ENCODE peak calls at places on chromosomes 13 and 19, in eight cellular contexts. One of them, this sample, is unnamed.

GRCh38 chr19:4297901-4298771 is 4.1 kb downstream of the TMIGD2 start:
- DNase-seq in right lobe of liver: no peak
- DNase-seq in tibial artery: no peak
- DNase-seq in Caco-2: no peak
- DNase-seq in fibroblast of lung: no peak
- DNase-seq in Peyer's patch: no peak
- DNase-seq in thoracic aorta: no peak
- DNase-seq in stomach: no peak
- DNase-seq in this sample: no peak

GRCh38 chr13:75258159-75258782 is 223.7 kb downstream of the TBC1D4 start:
- DNase-seq in thoracic aorta: no peak
- DNase-seq in Caco-2: no peak
- DNase-seq in tibial artery: no peak
- DNase-seq in right lobe of liver: no peak
- DNase-seq in fibroblast of lung: peak; percentile 68
- DNase-seq in stomach: no peak
- DNase-seq in Peyer's patch: no peak
- DNase-seq in this sample: no peak

GRCh38 chr13:97849305-97849704 is 104.2 kb upstream of the IPO5 start:
- DNase-seq in right lobe of liver: no peak
- DNase-seq in thoracic aorta: no peak
- DNase-seq in Caco-2: no peak
- DNase-seq in Peyer's patch: no peak
- DNase-seq in stomach: no peak
- DNase-seq in fibroblast of lung: peak; percentile 37
- DNase-seq in tibial artery: no peak
- DNase-seq in this sample: no peak

GRCh38 chr19:13830761-13831481 is 35.7 kb downstream of the ZSWIM4 start:
- DNase-seq in stomach: no peak
- DNase-seq in tibial artery: no peak
- DNase-seq in fibroblast of lung: no peak
- DNase-seq in Peyer's patch: no peak
- DNase-seq in Caco-2: no peak
- DNase-seq in thoracic aorta: no peak
- DNase-seq in right lobe of liver: no peak
- DNase-seq in this sample: no peak

GRCh38 chr13:26623125-26623524 is 65.6 kb downstream of the WASF3 start:
- DNase-seq in thoracic aorta: no peak
- DNase-seq in Peyer's patch: no peak
- DNase-seq in right lobe of liver: no peak
- DNase-seq in Caco-2: no peak
- DNase-seq in tibial artery: no peak
- DNase-seq in fibroblast of lung: no peak
- DNase-seq in stomach: no peak
- DNase-seq in this sample: no peak

GRCh38 chr13:76009491-76009890 is 373.4 kb downstream of the LMO7 start:
- DNase-seq in Peyer's patch: no peak
- DNase-seq in right lobe of liver: no peak
- DNase-seq in stomach: no peak
- DNase-seq in tibial artery: no peak
- DNase-seq in thoracic aorta: no peak
- DNase-seq in Caco-2: peak; percentile 48
- DNase-seq in fibroblast of lung: peak; percentile 64
- DNase-seq in this sample: no peak

GRCh38 chr13:73918691-73919090 is 215.5 kb downstream of the KLF12 start:
- DNase-seq in Peyer's patch: no peak
- DNase-seq in fibroblast of lung: no peak
- DNase-seq in tibial artery: no peak
- DNase-seq in thoracic aorta: no peak
- DNase-seq in Caco-2: no peak
- DNase-seq in stomach: no peak
- DNase-seq in right lobe of liver: no peak
- DNase-seq in this sample: no peak

GRCh38 chr19:11673608-11674041 is 65.1 kb downstream of the ZNF823 start:
- DNase-seq in tibial artery: peak; percentile 77
- DNase-seq in Peyer's patch: no peak
- DNase-seq in Caco-2: no peak
- DNase-seq in fibroblast of lung: peak; percentile 73
- DNase-seq in right lobe of liver: peak; percentile 61
- DNase-seq in stomach: peak; percentile 69
- DNase-seq in thoracic aorta: no peak
- DNase-seq in this sample: no peak

GRCh38 chr19:35495107-35496064 is 5.1 kb upstream of the KRTDAP start:
- DNase-seq in tibial artery: no peak
- DNase-seq in right lobe of liver: peak; percentile 78
- DNase-seq in Peyer's patch: peak; percentile 55
- DNase-seq in stomach: peak; percentile 70
- DNase-seq in Caco-2: peak; percentile 72
- DNase-seq in fibroblast of lung: peak; percentile 51
- DNase-seq in thoracic aorta: peak; percentile 18
- DNase-seq in this sample: peak; percentile 69

GRCh38 chr19:16445238-16446107 is 26.3 kb downstream of the EPS15L1 start:
- DNase-seq in right lobe of liver: no peak
- DNase-seq in Caco-2: no peak
- DNase-seq in thoracic aorta: no peak
- DNase-seq in stomach: no peak
- DNase-seq in fibroblast of lung: peak; percentile 18
- DNase-seq in tibial artery: no peak
- DNase-seq in Peyer's patch: peak; percentile 79
- DNase-seq in this sample: no peak

GRCh38 chr19:32988724-32989123 is 16.7 kb downstream of the FAAP24 start:
- DNase-seq in Caco-2: no peak
- DNase-seq in stomach: peak; percentile 56
- DNase-seq in right lobe of liver: no peak
- DNase-seq in fibroblast of lung: no peak
- DNase-seq in thoracic aorta: no peak
- DNase-seq in Peyer's patch: no peak
- DNase-seq in tibial artery: no peak
- DNase-seq in this sample: no peak

GRCh38 chr19:53877361-53877766 is 4.6 kb upstream of the PRKCG start:
- DNase-seq in thoracic aorta: no peak
- DNase-seq in fibroblast of lung: no peak
- DNase-seq in right lobe of liver: no peak
- DNase-seq in Peyer's patch: no peak
- DNase-seq in Caco-2: no peak
- DNase-seq in tibial artery: no peak
- DNase-seq in stomach: no peak
- DNase-seq in this sample: no peak

GRCh38 chr13:74005320-74006154 is 128.7 kb downstream of the KLF12 start:
- DNase-seq in thoracic aorta: no peak
- DNase-seq in tibial artery: no peak
- DNase-seq in Caco-2: no peak
- DNase-seq in stomach: no peak
- DNase-seq in fibroblast of lung: no peak
- DNase-seq in right lobe of liver: no peak
- DNase-seq in Peyer's patch: no peak
- DNase-seq in this sample: no peak

GRCh38 chr19:16296713-16297112 is 27.9 kb upstream of the KLF2 start:
- DNase-seq in stomach: peak; percentile 71
- DNase-seq in fibroblast of lung: no peak
- DNase-seq in Peyer's patch: no peak
- DNase-seq in Caco-2: no peak
- DNase-seq in tibial artery: no peak
- DNase-seq in thoracic aorta: no peak
- DNase-seq in right lobe of liver: no peak
- DNase-seq in this sample: no peak

GRCh38 chr13:33785384-33785783 is 32.6 kb upstream of the RFC3 start:
- DNase-seq in tibial artery: no peak
- DNase-seq in Peyer's patch: no peak
- DNase-seq in fibroblast of lung: no peak
- DNase-seq in right lobe of liver: no peak
- DNase-seq in stomach: no peak
- DNase-seq in Caco-2: no peak
- DNase-seq in thoracic aorta: no peak
- DNase-seq in this sample: no peak

GRCh38 chr19:11377237-11377636 is 2.8 kb downstream of the SWSAP1 start:
- DNase-seq in Caco-2: no peak
- DNase-seq in Peyer's patch: no peak
- DNase-seq in stomach: no peak
- DNase-seq in thoracic aorta: no peak
- DNase-seq in right lobe of liver: no peak
- DNase-seq in fibroblast of lung: peak; percentile 92
- DNase-seq in tibial artery: no peak
- DNase-seq in this sample: peak; percentile 53

GRCh38 chr19:46147791-46148288 is at the start of gene IGFL2:
- DNase-seq in Peyer's patch: no peak
- DNase-seq in fibroblast of lung: no peak
- DNase-seq in thoracic aorta: no peak
- DNase-seq in tibial artery: no peak
- DNase-seq in stomach: no peak
- DNase-seq in right lobe of liver: no peak
- DNase-seq in Caco-2: peak; percentile 83
- DNase-seq in this sample: no peak

GRCh38 chr13:111184685-111185401 is 69.7 kb downstream of the ARHGEF7 start:
- DNase-seq in thoracic aorta: no peak
- DNase-seq in fibroblast of lung: no peak
- DNase-seq in stomach: no peak
- DNase-seq in right lobe of liver: no peak
- DNase-seq in tibial artery: peak; percentile 79
- DNase-seq in Caco-2: no peak
- DNase-seq in Peyer's patch: peak; percentile 88
- DNase-seq in this sample: no peak

GRCh38 chr19:2609389-2610116 is 92.9 kb downstream of the GNG7 start:
- DNase-seq in fibroblast of lung: no peak
- DNase-seq in Caco-2: no peak
- DNase-seq in stomach: no peak
- DNase-seq in Peyer's patch: peak; percentile 23
- DNase-seq in right lobe of liver: no peak
- DNase-seq in tibial artery: no peak
- DNase-seq in thoracic aorta: no peak
- DNase-seq in this sample: no peak

GRCh38 chr13:109569938-109570711 is 216.3 kb downstream of the IRS2 start:
- DNase-seq in Peyer's patch: no peak
- DNase-seq in Caco-2: no peak
- DNase-seq in tibial artery: no peak
- DNase-seq in stomach: peak; percentile 44
- DNase-seq in fibroblast of lung: no peak
- DNase-seq in right lobe of liver: no peak
- DNase-seq in thoracic aorta: no peak
- DNase-seq in this sample: no peak

GRCh38 chr19:40717880-40718773 is 1.2 kb downstream of the ITPKC start:
- DNase-seq in fibroblast of lung: peak; percentile 31
- DNase-seq in Caco-2: peak; percentile 55
- DNase-seq in thoracic aorta: no peak
- DNase-seq in stomach: no peak
- DNase-seq in tibial artery: peak; percentile 81
- DNase-seq in right lobe of liver: no peak
- DNase-seq in Peyer's patch: peak; percentile 23
- DNase-seq in this sample: no peak

GRCh38 chr13:99656843-99657506 is 155.7 kb downstream of the TM9SF2 start:
- DNase-seq in tibial artery: no peak
- DNase-seq in Caco-2: no peak
- DNase-seq in Peyer's patch: no peak
- DNase-seq in stomach: no peak
- DNase-seq in right lobe of liver: no peak
- DNase-seq in thoracic aorta: no peak
- DNase-seq in fibroblast of lung: no peak
- DNase-seq in this sample: no peak

GRCh38 chr19:805161-805561 is 7.9 kb downstream of the PTBP1 start:
- DNase-seq in Peyer's patch: no peak
- DNase-seq in right lobe of liver: no peak
- DNase-seq in thoracic aorta: no peak
- DNase-seq in fibroblast of lung: no peak
- DNase-seq in tibial artery: no peak
- DNase-seq in Caco-2: no peak
- DNase-seq in stomach: no peak
- DNase-seq in this sample: no peak

GRCh38 chr13:61873717-61874116 is 458.1 kb upstream of the PCDH20 start:
- DNase-seq in fibroblast of lung: no peak
- DNase-seq in stomach: no peak
- DNase-seq in Peyer's patch: no peak
- DNase-seq in tibial artery: no peak
- DNase-seq in right lobe of liver: no peak
- DNase-seq in thoracic aorta: no peak
- DNase-seq in Caco-2: no peak
- DNase-seq in this sample: no peak

GRCh38 chr19:31562916-31563626 is 213.8 kb upstream of the TSHZ3 start:
- DNase-seq in right lobe of liver: no peak
- DNase-seq in thoracic aorta: no peak
- DNase-seq in tibial artery: no peak
- DNase-seq in Peyer's patch: no peak
- DNase-seq in fibroblast of lung: no peak
- DNase-seq in Caco-2: no peak
- DNase-seq in stomach: no peak
- DNase-seq in this sample: peak; percentile 48

DNA sequence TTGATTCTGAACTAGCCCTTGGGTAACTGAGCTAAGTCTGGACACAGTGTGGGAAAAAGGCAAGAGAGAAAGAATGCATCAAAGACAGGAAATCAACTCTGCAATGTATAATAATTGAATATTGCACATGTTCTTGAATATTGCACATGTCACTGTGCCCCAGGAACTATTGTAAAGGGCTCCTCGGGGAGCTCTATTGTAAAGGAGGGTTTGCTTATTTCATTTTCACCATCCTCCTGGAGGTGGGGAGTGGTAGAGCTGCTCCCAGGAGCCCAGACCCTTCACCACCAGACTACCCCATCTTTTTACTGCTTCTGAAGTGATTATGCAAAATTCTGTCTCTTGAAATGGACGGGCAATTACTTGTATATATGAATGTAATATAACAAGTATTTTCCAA is 44.4 kb upstream of the ITM2B start:
- DNase-seq in tibial artery: no peak
- DNase-seq in stomach: no peak
- DNase-seq in Caco-2: no peak
- DNase-seq in Peyer's patch: no peak
- DNase-seq in fibroblast of lung: no peak
- DNase-seq in right lobe of liver: no peak
- DNase-seq in thoracic aorta: no peak
- DNase-seq in this sample: no peak
- H3K4me1 ChIP-seq in tibial artery: no peaks in the 10 kb centered on the region
- H3K4me1 ChIP-seq in stomach: no peaks in the 10 kb centered on the region
- H3K4me1 ChIP-seq in Caco-2: no peaks in the 10 kb centered on the region
- H3K4me1 ChIP-seq in Peyer's patch: no peaks in the 10 kb centered on the region
- H3K4me1 ChIP-seq in fibroblast of lung: no peaks in the 10 kb centered on the region
- H3K4me1 ChIP-seq in right lobe of liver: no peaks in the 10 kb centered on the region
- H3K4me1 ChIP-seq in thoracic aorta: no peaks in the 10 kb centered on the region
- H3K4me1 ChIP-seq in this sample: no peaks in the 10 kb centered on the region

GRCh38 chr13:44801990-44802389 is 187.3 kb downstream of the NUFIP1 start:
- DNase-seq in tibial artery: no peak
- DNase-seq in thoracic aorta: no peak
- DNase-seq in stomach: peak; percentile 45
- DNase-seq in Peyer's patch: no peak
- DNase-seq in Caco-2: no peak
- DNase-seq in right lobe of liver: no peak
- DNase-seq in fibroblast of lung: peak; percentile 92
- DNase-seq in this sample: no peak
- TF ChIP-seq CTCF in tibial artery: no peak
- TF ChIP-seq CTCF in thoracic aorta: no peak
- TF ChIP-seq CTCF in stomach: no peak
- TF ChIP-seq CTCF in Peyer's patch: no peak
- TF ChIP-seq CTCF in Caco-2: no peak
- TF ChIP-seq CTCF in right lobe of liver: no peak
- TF ChIP-seq CTCF in fibroblast of lung: no peak
- TF ChIP-seq CTCF in this sample: no peak

GRCh38 chr13:40980466-40980865 is 38.6 kb downstream of the ELF1 start:
- DNase-seq in Caco-2: no peak
- DNase-seq in tibial artery: no peak
- DNase-seq in thoracic aorta: no peak
- DNase-seq in Peyer's patch: no peak
- DNase-seq in right lobe of liver: no peak
- DNase-seq in fibroblast of lung: no peak
- DNase-seq in stomach: no peak
- DNase-seq in this sample: no peak
- H3K4me1 ChIP-seq in Caco-2: peaks cover 19% of the 10 kb centered on the region
- H3K4me1 ChIP-seq in tibial artery: peaks cover 64% of the 10 kb centered on the region
- H3K4me1 ChIP-seq in thoracic aorta: peaks cover 70% of the 10 kb centered on the region
- H3K4me1 ChIP-seq in Peyer's patch: no peaks in the 10 kb centered on the region
- H3K4me1 ChIP-seq in right lobe of liver: peaks cover 29% of the 10 kb centered on the region
- H3K4me1 ChIP-seq in fibroblast of lung: peaks cover 4% of the 10 kb centered on the region
- H3K4me1 ChIP-seq in stomach: peaks cover 82% of the 10 kb centered on the region
- H3K4me1 ChIP-seq in this sample: peaks cover 47% of the 10 kb centered on the region

GRCh38 chr19:19320362-19321142 is at the start of the genes MAU2 and SUGP1:
- DNase-seq in fibroblast of lung: peak; percentile 92
- DNase-seq in Caco-2: peak; percentile 92
- DNase-seq in thoracic aorta: peak; percentile 63
- DNase-seq in Peyer's patch: peak; percentile 91
- DNase-seq in right lobe of liver: peak; percentile 92
- DNase-seq in tibial artery: peak; percentile 92
- DNase-seq in stomach: peak; percentile 90
- DNase-seq in this sample: peak; percentile 97
- TF ChIP-seq CTCF in fibroblast of lung: no peak
- TF ChIP-seq CTCF in Caco-2: no peak
- TF ChIP-seq CTCF in thoracic aorta: peak; percentile 49
- TF ChIP-seq CTCF in Peyer's patch: peak; percentile 26
- TF ChIP-seq CTCF in right lobe of liver: peak; percentile 48
- TF ChIP-seq CTCF in tibial artery: peak; percentile 44
- TF ChIP-seq CTCF in stomach: peak; percentile 14
- TF ChIP-seq CTCF in this sample: peak; percentile 73

This sample was measured in upper lobe of left lung.